ENCODE peak calls at places on chromosomes 6 and 20, in seven cellular contexts. H is vagina, G is spleen, P is adrenal gland, O is heart left ventricle, Y is H54, F is body of pancreas. V is an unnamed sample.

GRCh38 chr20:20850407-20850806 is 138.0 kb upstream of the RALGAPA2 start:
- DNase-seq in H (no peak), G (no peak), P (no peak), O (no peak), Y (no peak), F (no peak), V (no peak)

GRCh38 chr20:53652859-53653520 is 59.4 kb upstream of the ZNF217 start:
- DNase-seq in H (no peak), G (no peak), P (no peak), O (no peak), Y (no peak), F (no peak), V (no peak)

GRCh38 chr6:56986611-56987010 is 31.7 kb downstream of the BEND6 start:
- DNase-seq in H (no peak), G (no peak), P (no peak), O (no peak), Y (no peak), F (no peak), V (no peak)

GRCh38 chr6:169852504-169853195 is 101.2 kb downstream of the ERMARD start:
- DNase-seq in H (peak; percentile 64), G (peak; percentile 54), P (no peak), O (no peak), Y (no peak), F (no peak), V (no peak)

GRCh38 chr6:43809417-43810305 is 39.6 kb downstream of the VEGFA start:
- DNase-seq in H (no peak), G (no peak), P (no peak), O (no peak), Y (peak; percentile 90), F (no peak), V (peak; percentile 83)

GRCh38 chr20:47768016-47768953 is 17.0 kb downstream of the SULF2 start:
- DNase-seq in H (no peak), G (no peak), P (no peak), O (peak; percentile 62), Y (no peak), F (no peak), V (no peak)

GRCh38 chr6:146770275-146770964 is 171.6 kb downstream of the ADGB start:
- DNase-seq in H (no peak), G (no peak), P (no peak), O (no peak), Y (no peak), F (no peak), V (peak; percentile 9)

GRCh38 chr20:62724692-62725595 is 16.3 kb downstream of the NTSR1 start:
- DNase-seq in H (no peak), G (no peak), P (no peak), O (no peak), Y (no peak), F (no peak), V (no peak)

GRCh38 chr6:44074383-44075136 is 52.7 kb downstream of the MRPL14 start:
- DNase-seq in H (no peak), G (peak; percentile 89), P (peak; percentile 75), O (peak; percentile 64), Y (peak; percentile 100), F (peak; percentile 72), V (no peak)

GRCh38 chr6:151229401-151230276 is 10.1 kb upstream of the AKAP12 start:
- DNase-seq in H (no peak), G (no peak), P (no peak), O (no peak), Y (no peak), F (no peak), V (peak; percentile 91)

DNA sequence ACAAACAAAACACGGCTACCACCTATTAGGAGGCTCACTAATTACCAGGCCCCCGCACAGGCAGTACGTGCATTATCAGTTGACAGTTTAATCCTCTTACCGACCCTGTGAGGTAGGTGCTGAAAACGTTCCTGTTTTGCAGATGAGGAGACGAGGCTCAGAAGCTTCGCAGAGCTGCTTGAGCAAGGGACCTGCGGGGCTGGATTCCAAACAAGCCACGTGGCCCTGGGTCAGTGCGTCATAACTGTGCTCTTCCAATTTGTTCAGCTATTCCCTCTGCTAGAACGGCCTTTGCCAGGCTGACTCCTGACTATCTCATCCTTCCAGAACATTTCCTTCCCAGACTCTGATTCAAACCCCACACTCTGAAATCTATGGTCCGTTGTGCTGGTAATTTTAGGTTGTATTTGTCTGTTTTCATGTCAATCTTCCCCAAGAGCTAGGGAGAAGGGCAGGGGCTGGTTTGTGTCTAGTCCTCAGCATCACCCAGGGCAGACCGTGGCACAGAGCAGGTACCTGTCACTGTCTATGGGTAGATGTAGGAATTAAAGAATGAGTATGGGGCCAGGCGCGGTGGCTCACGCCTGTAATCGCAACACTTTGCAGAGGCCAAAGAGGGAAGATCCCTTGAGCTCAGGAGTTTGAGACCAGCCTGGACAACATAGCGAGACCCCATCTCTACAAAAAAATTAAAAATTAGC is 28.8 kb upstream of the TLDC2 start:
- DNase-seq in H (no peak), G (no peak), P (peak; percentile 82), O (peak; percentile 76), Y (no peak), F (no peak), V (no peak)
- TF ChIP-seq POLR2A in H (peak; percentile 16), G (no peak), P (peak; percentile 59), O (no peak), Y (no peak), F (no peak), V (no peak)

GRCh38 chr6:6889601-6890000 is 218.2 kb upstream of the RREB1 start:
- DNase-seq in H (no peak), G (no peak), P (no peak), O (no peak), Y (no peak), F (no peak), V (no peak)
- TF ChIP-seq POLR2A in H (no peak), G (no peak), P (no peak), O (no peak), Y (no peak), F (no peak), V (no peak)

DNA sequence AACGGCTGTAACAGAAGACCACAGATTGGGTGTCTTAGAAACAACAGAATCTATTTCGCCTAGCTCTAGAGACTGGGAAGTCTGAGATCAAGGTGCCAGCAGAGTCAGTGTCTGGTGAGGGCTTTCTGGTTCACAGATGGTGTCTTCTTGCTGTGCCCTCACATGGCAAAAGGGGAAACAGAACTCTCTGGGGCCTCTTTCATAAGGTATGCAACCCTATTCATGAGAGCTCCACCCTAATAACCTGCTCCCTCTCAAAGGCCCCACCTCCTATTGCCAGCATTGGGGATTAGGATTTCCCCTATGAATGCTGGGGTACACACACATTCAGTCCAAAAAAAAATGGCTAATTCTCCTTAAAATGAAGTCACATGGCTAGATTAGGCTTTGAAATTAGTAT is 10.0 kb downstream of the TXNDC5 start:
- DNase-seq in H (no peak), G (no peak), P (no peak), O (no peak), Y (no peak), F (no peak), V (no peak)
- TF ChIP-seq POLR2A in H (no peak), G (no peak), P (no peak), O (no peak), Y (no peak), F (no peak), V (no peak)

GRCh38 chr20:10511507-10512231 is 76.6 kb downstream of the SLX4IP start:
- DNase-seq in H (no peak), G (peak; percentile 92), P (peak; percentile 79), O (peak; percentile 79), Y (peak; percentile 59), F (peak; percentile 68), V (peak; percentile 96)
- TF ChIP-seq POLR2A in H (no peak), G (no peak), P (peak; percentile 42), O (no peak), Y (no peak), F (no peak), V (peak; percentile 86)

DNA sequence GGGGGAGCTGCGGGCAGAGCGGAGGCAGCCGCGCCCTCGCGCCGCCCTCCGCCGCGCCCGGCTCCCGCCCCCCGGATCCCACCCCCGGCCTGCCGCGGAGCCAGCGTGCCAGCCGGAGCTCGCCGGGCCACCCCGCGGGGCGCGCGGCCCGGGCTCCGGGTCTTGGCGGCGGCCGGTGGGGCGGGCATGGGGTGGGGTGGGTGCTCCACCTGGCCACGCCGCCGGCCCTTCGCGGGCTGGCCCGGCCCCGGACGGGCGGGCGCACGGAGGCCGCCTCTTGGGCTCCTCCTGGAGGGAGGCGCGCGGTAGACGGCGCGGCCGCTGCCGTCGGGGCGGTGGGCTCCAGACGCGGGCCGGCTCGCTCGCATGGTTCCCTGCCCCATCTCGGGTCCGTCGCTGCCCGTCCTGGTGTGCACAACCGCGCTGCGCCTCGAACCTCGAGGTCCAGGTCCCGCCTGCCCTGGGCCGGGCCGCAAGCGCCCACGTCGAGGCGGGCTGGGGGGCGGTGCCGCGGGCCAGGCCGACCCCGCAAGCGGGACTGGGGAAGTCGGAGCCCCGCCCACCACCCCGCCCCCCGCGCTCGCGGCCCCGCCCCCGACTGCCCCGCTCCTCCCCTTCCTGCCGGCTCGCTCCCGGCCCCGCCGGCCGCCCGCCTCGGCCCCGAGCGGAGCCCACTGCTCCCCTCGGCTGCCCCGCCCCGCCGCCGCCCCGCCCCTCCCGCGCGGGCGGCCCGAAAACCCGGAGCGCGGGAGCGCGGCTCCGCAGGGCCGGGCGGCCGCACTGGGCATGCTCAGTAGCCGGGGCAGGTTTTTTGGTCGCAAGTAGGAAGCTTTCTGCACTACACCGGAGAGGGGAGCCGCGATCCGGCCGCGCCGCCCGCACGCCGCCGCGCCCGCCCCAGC is at the start of gene CDYL:
- DNase-seq in H (no peak), G (peak; percentile 97), P (peak; percentile 90), O (peak; percentile 89), Y (peak; percentile 86), F (peak; percentile 89), V (peak; percentile 93)
- TF ChIP-seq POLR2A in H (peak; percentile 76), G (peak; percentile 23), P (peak; percentile 58), O (no peak), Y (peak; percentile 51), F (no peak), V (no peak)

DNA sequence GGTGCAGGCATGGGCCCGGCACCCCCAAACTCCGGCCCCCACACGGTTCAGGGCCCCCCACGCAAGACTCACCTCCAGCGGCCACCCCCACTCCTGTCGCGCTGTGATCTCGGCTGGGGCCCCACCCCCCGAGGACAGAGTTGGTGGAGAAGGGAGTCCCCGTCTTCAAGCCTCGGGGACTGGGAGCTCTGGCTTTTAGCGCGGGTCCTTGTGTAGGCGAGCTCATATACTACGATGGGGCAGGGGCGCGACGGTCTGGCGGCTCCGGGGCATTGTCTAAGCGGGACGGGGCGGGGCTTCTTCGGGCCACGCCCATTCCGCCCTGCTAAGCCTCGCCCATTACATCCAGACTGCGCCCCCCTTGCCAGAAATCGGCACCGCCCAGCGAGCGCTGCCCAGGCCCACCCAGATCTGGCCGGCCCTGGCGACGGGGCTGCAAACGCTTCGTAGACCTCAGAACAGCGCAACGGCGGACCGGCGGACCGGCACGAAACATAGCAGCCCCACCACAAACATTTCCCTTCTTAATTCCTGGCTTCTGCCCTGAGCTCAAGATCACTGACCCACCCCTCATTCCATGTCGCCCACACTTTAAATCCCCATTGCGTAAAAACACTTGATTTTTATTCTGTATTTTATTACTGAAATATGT is 1.0 kb upstream of the DDAH2 start:
- DNase-seq in H (no peak), G (peak; percentile 94), P (peak; percentile 85), O (peak; percentile 93), Y (peak; percentile 63), F (peak; percentile 68), V (peak; percentile 87)
- TF ChIP-seq POLR2A in H (peak; percentile 78), G (no peak), P (no peak), O (peak; percentile 75), Y (peak; percentile 48), F (peak; percentile 48), V (peak; percentile 54)